ENCODE peak calls at places on chromosomes 11 and 22, in ten cellular contexts. I, V, N, T, L, E, Z, M, Q and X are unnamed samples.

GRCh38 chr11:15006139-15006759 is 34.1 kb upstream of the CALCA start:
- DNase-seq in I (no peak), V (no peak), N (no peak), T (no peak), L (no peak), E (peak), Z (peak), M (peak), Q (peak), X (peak)

GRCh38 chr22:47474464-47474863 is 712.0 kb downstream of the TBC1D22A start:
- DNase-seq in I (no peak), V (no peak), N (no peak), T (no peak), L (no peak), E (no peak), Z (no peak), M (no peak), Q (no peak), X (no peak)

GRCh38 chr11:78281511-78281910 is 92.8 kb downstream of the USP35 start:
- DNase-seq in I (no peak), V (no peak), N (no peak), T (no peak), L (no peak), E (no peak), Z (no peak), M (no peak), Q (no peak), X (no peak)

GRCh38 chr22:22663861-22664800 is 19.7 kb downstream of the GGTLC2 start:
- DNase-seq in I (no peak), V (no peak), N (no peak), T (no peak), L (no peak), E (no peak), Z (no peak), M (no peak), Q (no peak), X (no peak)

GRCh38 chr11:125481531-125481930 is 14.5 kb downstream of the FEZ1 start:
- DNase-seq in I (no peak), V (no peak), N (no peak), T (no peak), L (no peak), E (peak), Z (peak), M (no peak), Q (no peak), X (no peak)

GRCh38 chr11:73428227-73428626 is 52.0 kb downstream of the RELT start:
- DNase-seq in I (no peak), V (no peak), N (no peak), T (no peak), L (no peak), E (no peak), Z (no peak), M (no peak), Q (no peak), X (no peak)

GRCh38 chr22:43060213-43060612 is 29.0 kb downstream of the TTLL1 start:
- DNase-seq in I (no peak), V (no peak), N (peak), T (peak), L (peak), E (peak), Z (peak), M (peak), Q (peak), X (peak)

GRCh38 chr11:75346912-75347647 is 4.4 kb downstream of the ARRB1 start:
- DNase-seq in I (no peak), V (peak), N (no peak), T (no peak), L (peak), E (no peak), Z (no peak), M (no peak), Q (no peak), X (peak)

GRCh38 chr22:30521368-30522156 is 16.1 kb upstream of the SEC14L4 start:
- DNase-seq in I (no peak), V (no peak), N (no peak), T (no peak), L (no peak), E (no peak), Z (no peak), M (no peak), Q (no peak), X (no peak)

GRCh38 chr11:128422576-128423370 is 164.6 kb downstream of the ETS1 start:
- DNase-seq in I (peak), V (no peak), N (no peak), T (peak), L (peak), E (no peak), Z (peak), M (no peak), Q (no peak), X (no peak)

GRCh38 chr22:28034145-28034759 is 115.2 kb upstream of the PITPNB start:
- DNase-seq in I (peak), V (no peak), N (no peak), T (no peak), L (no peak), E (no peak), Z (no peak), M (no peak), Q (no peak), X (no peak)

GRCh38 chr11:82775736-82776346 is 42.2 kb upstream of the FAM181B start:
- DNase-seq in I (no peak), V (no peak), N (peak), T (peak), L (no peak), E (peak), Z (peak), M (no peak), Q (peak), X (peak)

GRCh38 chr11:123357353-123357989 is 72.6 kb upstream of the GRAMD1B start:
- DNase-seq in I (no peak), V (no peak), N (no peak), T (no peak), L (no peak), E (peak), Z (no peak), M (no peak), Q (no peak), X (no peak)

GRCh38 chr11:31050061-31050790 is 319.3 kb downstream of the DCDC1 start:
- DNase-seq in I (no peak), V (no peak), N (no peak), T (no peak), L (peak), E (no peak), Z (no peak), M (no peak), Q (no peak), X (no peak)

GRCh38 chr11:93888026-93888425 is 37.6 kb upstream of the VSTM5 start:
- DNase-seq in I (no peak), V (no peak), N (no peak), T (no peak), L (no peak), E (no peak), Z (no peak), M (no peak), Q (no peak), X (no peak)

GRCh38 chr22:50086526-50086925 is 1.3 kb upstream of the MLC1 start:
- DNase-seq in I (no peak), V (no peak), N (no peak), T (no peak), L (no peak), E (no peak), Z (no peak), M (no peak), Q (no peak), X (no peak)

GRCh38 chr22:39466228-39467006 is 9.6 kb downstream of the MGAT3 start:
- DNase-seq in I (peak), V (no peak), N (no peak), T (no peak), L (no peak), E (no peak), Z (no peak), M (no peak), Q (no peak), X (no peak)

GRCh38 chr22:21570398-21570797 is 2.9 kb downstream of the UBE2L3 start:
- DNase-seq in I (no peak), V (no peak), N (no peak), T (no peak), L (no peak), E (no peak), Z (no peak), M (no peak), Q (no peak), X (no peak)

GRCh38 chr11:69915501-69916250 is 96.5 kb upstream of the FGF3 start:
- DNase-seq in I (peak), V (peak), N (peak), T (peak), L (peak), E (peak), Z (peak), M (peak), Q (peak), X (peak)

GRCh38 chr11:7019500-7020182 is 505 bp downstream of the ZNF214 start:
- DNase-seq in I (no peak), V (peak), N (no peak), T (peak), L (no peak), E (peak), Z (no peak), M (no peak), Q (no peak), X (no peak)

GRCh38 chr11:90243534-90243933 is 20.7 kb upstream of the CHORDC1 start:
- DNase-seq in I (no peak), V (no peak), N (no peak), T (no peak), L (no peak), E (peak), Z (no peak), M (no peak), Q (no peak), X (no peak)

GRCh38 chr11:111917312-111917711 is 1.4 kb upstream of the C11orf52 start:
- DNase-seq in I (no peak), V (no peak), N (no peak), T (no peak), L (no peak), E (no peak), Z (no peak), M (no peak), Q (no peak), X (no peak)

GRCh38 chr11:3934658-3935057 is 79.2 kb downstream of the STIM1 start:
- DNase-seq in I (no peak), V (no peak), N (no peak), T (no peak), L (no peak), E (no peak), Z (peak), M (no peak), Q (no peak), X (no peak)

GRCh38 chr11:43278302-43278956 is 33.4 kb upstream of the API5 start:
- DNase-seq in I (no peak), V (no peak), N (no peak), T (no peak), L (no peak), E (peak), Z (peak), M (no peak), Q (no peak), X (peak)

GRCh38 chr11:124869856-124870387 is 4.7 kb downstream of the ROBO3 start:
- DNase-seq in I (no peak), V (peak), N (no peak), T (no peak), L (no peak), E (no peak), Z (no peak), M (no peak), Q (no peak), X (no peak)

GRCh38 chr22:23113067-23113846 is 28.5 kb downstream of the RSPH14 start:
- DNase-seq in I (no peak), V (no peak), N (no peak), T (no peak), L (no peak), E (no peak), Z (peak), M (no peak), Q (peak), X (no peak)

GRCh38 chr11:70952171-70952570 is 300.2 kb downstream of the SHANK2 start:
- DNase-seq in I (no peak), V (no peak), N (no peak), T (no peak), L (no peak), E (no peak), Z (no peak), M (no peak), Q (no peak), X (no peak)

GRCh38 chr11:107840120-107840479 is 18.5 kb downstream of the SLC35F2 start:
- DNase-seq in I (no peak), V (no peak), N (no peak), T (peak), L (no peak), E (no peak), Z (no peak), M (no peak), Q (no peak), X (no peak)

GRCh38 chr22:24426859-24427499 is 420 bp upstream of the ADORA2A start:
- DNase-seq in I (peak), V (no peak), N (no peak), T (no peak), L (no peak), E (no peak), Z (no peak), M (no peak), Q (no peak), X (no peak)

GRCh38 chr11:87295237-87295636 is 257.5 kb downstream of the TMEM135 start:
- DNase-seq in I (no peak), V (no peak), N (no peak), T (no peak), L (no peak), E (peak), Z (no peak), M (no peak), Q (no peak), X (no peak)

GRCh38 chr11:75469785-75470405 is 36.9 kb upstream of the KLHL35 start:
- DNase-seq in I (no peak), V (no peak), N (no peak), T (no peak), L (no peak), E (no peak), Z (no peak), M (no peak), Q (no peak), X (no peak)

GRCh38 chr22:37154925-37155712 is 5.4 kb upstream of the IL2RB start:
- DNase-seq in I (no peak), V (no peak), N (no peak), T (no peak), L (no peak), E (no peak), Z (no peak), M (no peak), Q (no peak), X (no peak)

GRCh38 chr22:39627208-39627607 is 56.7 kb downstream of the CACNA1I start:
- DNase-seq in I (no peak), V (no peak), N (no peak), T (no peak), L (no peak), E (no peak), Z (no peak), M (no peak), Q (no peak), X (no peak)

GRCh38 chr11:128098840-128099239 is 488.5 kb downstream of the ETS1 start:
- DNase-seq in I (no peak), V (no peak), N (no peak), T (no peak), L (no peak), E (peak), Z (no peak), M (peak), Q (no peak), X (no peak)

GRCh38 chr22:23532756-23533155 is 47.3 kb downstream of the IGLL1 start:
- DNase-seq in I (peak), V (peak), N (no peak), T (no peak), L (no peak), E (no peak), Z (peak), M (no peak), Q (no peak), X (no peak)

GRCh38 chr11:15968461-15969130 is 387.8 kb downstream of the SOX6 start:
- DNase-seq in I (no peak), V (no peak), N (no peak), T (no peak), L (no peak), E (peak), Z (no peak), M (no peak), Q (peak), X (no peak)

GRCh38 chr11:58530236-58530635 is 22.3 kb upstream of the OR5B21 start:
- DNase-seq in I (no peak), V (no peak), N (no peak), T (no peak), L (no peak), E (no peak), Z (no peak), M (no peak), Q (no peak), X (no peak)

GRCh38 chr11:7353100-7353499 is 101.4 kb downstream of the SYT9 start:
- DNase-seq in I (no peak), V (no peak), N (peak), T (peak), L (no peak), E (peak), Z (no peak), M (peak), Q (peak), X (peak)

GRCh38 chr11:108233277-108233945 is 10.5 kb downstream of the ATM start:
- DNase-seq in I (no peak), V (no peak), N (no peak), T (no peak), L (no peak), E (no peak), Z (no peak), M (no peak), Q (no peak), X (no peak)

GRCh38 chr11:14972581-14973490 is 685 bp upstream of the CALCA start:
- DNase-seq in I (no peak), V (no peak), N (no peak), T (no peak), L (no peak), E (peak), Z (peak), M (no peak), Q (no peak), X (no peak)

GRCh38 chr11:99973993-99974392 is 713.1 kb upstream of the ARHGAP42 start:
- DNase-seq in I (no peak), V (no peak), N (no peak), T (no peak), L (no peak), E (no peak), Z (no peak), M (no peak), Q (no peak), X (no peak)

DNA sequence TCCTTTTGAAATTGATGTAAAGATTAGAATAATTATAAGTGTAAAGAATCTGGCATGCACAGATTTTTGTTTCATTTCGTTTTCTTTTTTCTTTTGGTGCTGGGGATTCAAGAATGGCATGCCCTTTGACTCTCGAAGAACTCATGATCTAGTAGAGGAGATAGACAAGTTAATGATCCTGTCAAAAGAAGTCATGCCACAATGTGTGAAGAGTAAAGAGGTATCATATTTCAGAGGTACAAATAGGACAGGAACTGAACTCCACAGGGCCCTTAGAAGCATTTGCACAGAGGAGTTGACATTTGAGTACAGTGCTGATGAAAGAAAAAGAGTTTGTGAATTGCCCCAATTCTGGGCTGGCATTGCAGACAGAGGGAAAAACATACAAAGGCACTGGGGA is 708.0 kb upstream of the ARHGAP42 start:
- DNase-seq in I (no peak), V (no peak), N (no peak), T (no peak), L (no peak), E (no peak), Z (no peak), M (no peak), Q (no peak), X (no peak)
- TF ChIP-seq POLR2AphosphoS5 in I (no peak), V (no peak), N (no peak), T (no peak), L (no peak), E (no peak), Z (no peak), M (no peak), Q (no peak), X (no peak)

GRCh38 chr22:46035742-46036557 is 59.0 kb upstream of the WNT7B start:
- DNase-seq in I (peak), V (peak), N (peak), T (peak), L (peak), E (peak), Z (peak), M (peak), Q (peak), X (peak)
- TF ChIP-seq POLR2AphosphoS5 in I (peak), V (peak), N (peak), T (peak), L (peak), E (peak), Z (peak), M (peak), Q (peak), X (peak)

DNA sequence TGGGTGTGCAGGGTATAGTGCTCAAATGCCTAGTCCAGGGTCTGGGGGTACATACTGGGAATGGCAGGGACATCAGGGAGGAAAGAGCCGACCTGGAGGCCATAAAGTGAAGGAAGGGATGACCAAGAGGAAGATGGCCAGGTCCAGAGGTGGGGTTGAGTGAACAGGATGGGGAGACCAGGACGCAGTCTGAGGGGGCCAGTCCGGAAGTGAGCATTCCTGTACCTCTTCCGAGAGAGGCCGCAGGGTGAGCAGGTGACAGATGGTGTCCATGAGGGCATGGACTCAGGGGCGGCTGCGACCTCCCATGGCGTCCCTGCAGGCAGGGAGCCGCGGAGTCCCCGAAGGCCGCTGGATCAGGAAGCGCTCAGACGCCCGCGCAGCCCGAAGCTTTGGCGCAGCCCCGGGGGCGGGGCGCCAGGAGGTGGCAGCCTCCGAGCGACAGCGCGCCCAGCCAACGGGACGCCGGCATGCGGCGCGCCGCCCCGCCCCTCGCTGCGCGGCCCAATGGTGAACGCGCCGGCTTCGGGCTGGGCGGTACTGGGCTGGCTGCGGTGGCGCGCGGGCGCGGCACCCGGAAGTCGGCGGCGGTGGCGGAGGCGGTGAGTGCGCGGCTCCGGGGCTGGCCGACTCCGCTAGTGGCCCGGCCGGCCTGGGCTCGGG is at the start of gene TANGO2:
- DNase-seq in I (peak), V (peak), N (peak), T (peak), L (peak), E (peak), Z (peak), M (peak), Q (peak), X (peak)
- TF ChIP-seq POLR2AphosphoS5 in I (peak), V (peak), N (peak), T (peak), L (peak), E (peak), Z (peak), M (peak), Q (no peak), X (peak)

GRCh38 chr11:68412593-68413475 is 47.7 kb upstream of the PPP6R3 start:
- DNase-seq in I (no peak), V (no peak), N (no peak), T (no peak), L (no peak), E (no peak), Z (no peak), M (no peak), Q (no peak), X (no peak)
- TF ChIP-seq POLR2AphosphoS5 in I (no peak), V (peak), N (no peak), T (no peak), L (peak), E (no peak), Z (no peak), M (no peak), Q (no peak), X (no peak)

GRCh38 chr11:12897390-12897789 is 111.7 kb upstream of the RASSF10 start:
- DNase-seq in I (no peak), V (no peak), N (no peak), T (no peak), L (no peak), E (no peak), Z (no peak), M (no peak), Q (no peak), X (no peak)

GRCh38 chr11:12893787-12894672 is 115.1 kb upstream of the RASSF10 start:
- DNase-seq in I (no peak), V (peak), N (no peak), T (peak), L (peak), E (peak), Z (peak), M (no peak), Q (peak), X (peak)

GRCh38 chr11:12901272-12901671 is 107.8 kb upstream of the RASSF10 start:
- DNase-seq in I (no peak), V (no peak), N (no peak), T (no peak), L (no peak), E (no peak), Z (no peak), M (no peak), Q (no peak), X (no peak)

GRCh38 chr11:12900496-12900895 is 108.6 kb upstream of the RASSF10 start:
- DNase-seq in I (no peak), V (no peak), N (no peak), T (no peak), L (no peak), E (no peak), Z (no peak), M (no peak), Q (no peak), X (peak)

DNA sequence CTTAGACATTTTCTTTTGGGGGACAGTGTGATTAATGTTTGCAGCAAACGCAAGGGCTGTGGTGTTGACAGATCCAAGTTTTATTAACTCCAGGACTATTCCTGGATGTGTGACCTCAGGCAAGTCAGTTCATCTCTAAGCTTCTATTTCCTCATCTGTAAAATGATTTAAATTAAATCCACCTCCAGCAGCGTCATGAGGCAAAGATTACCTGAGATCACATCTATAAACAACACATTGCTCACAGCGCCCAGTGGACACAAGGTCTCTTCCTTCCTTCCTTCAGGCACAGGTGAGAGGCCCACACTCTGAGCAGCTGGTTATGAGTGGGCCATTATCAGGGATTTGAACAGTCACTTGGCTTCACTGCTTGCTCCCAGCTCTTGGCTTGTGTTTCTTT is 111.2 kb upstream of the RASSF10 start:
- DNase-seq in I (no peak), V (no peak), N (no peak), T (peak), L (no peak), E (no peak), Z (no peak), M (no peak), Q (no peak), X (no peak)
- TF ChIP-seq POLR2AphosphoS5 in I (no peak), V (no peak), N (no peak), T (no peak), L (no peak), E (no peak), Z (no peak), M (no peak), Q (no peak), X (no peak)